ENCODE peak calls at places on chromosomes 12 and 14, in ten cellular contexts. One of them, this sample, is unnamed. For H3K27me3, the result is how much of the 10 kb centered on the place peaks cover.

GRCh38 chr12:50313256-50313931 is 30.1 kb upstream of the LIMA1 start:
- DNase-seq in right cardiac atrium: no peak
- DNase-seq in PC-3: no peak
- DNase-seq in astrocyte: no peak
- DNase-seq in GM06990: no peak
- DNase-seq in adipocyte: no peak
- DNase-seq in uterus: no peak
- DNase-seq in heart left ventricle: no peak
- DNase-seq in right lobe of liver: no peak
- DNase-seq in thoracic aorta: no peak
- DNase-seq in this sample: no peak

GRCh38 chr14:99062772-99063418 is 209.1 kb downstream of the BCL11B start:
- DNase-seq in right cardiac atrium: no peak
- DNase-seq in PC-3: no peak
- DNase-seq in astrocyte: no peak
- DNase-seq in GM06990: no peak
- DNase-seq in adipocyte: no peak
- DNase-seq in uterus: no peak
- DNase-seq in heart left ventricle: no peak
- DNase-seq in right lobe of liver: no peak
- DNase-seq in thoracic aorta: no peak
- DNase-seq in this sample: no peak

GRCh38 chr14:93017341-93017797 is 94.4 kb downstream of the CHGA start:
- DNase-seq in right cardiac atrium: peak
- DNase-seq in PC-3: no peak
- DNase-seq in astrocyte: no peak
- DNase-seq in GM06990: no peak
- DNase-seq in adipocyte: no peak
- DNase-seq in uterus: peak
- DNase-seq in heart left ventricle: peak
- DNase-seq in right lobe of liver: peak
- DNase-seq in thoracic aorta: no peak
- DNase-seq in this sample: no peak

GRCh38 chr12:24898606-24899005 is 50.3 kb downstream of the BCAT1 start:
- DNase-seq in right cardiac atrium: no peak
- DNase-seq in PC-3: no peak
- DNase-seq in astrocyte: no peak
- DNase-seq in GM06990: no peak
- DNase-seq in adipocyte: no peak
- DNase-seq in uterus: no peak
- DNase-seq in heart left ventricle: no peak
- DNase-seq in right lobe of liver: no peak
- DNase-seq in thoracic aorta: no peak
- DNase-seq in this sample: no peak

GRCh38 chr14:35669782-35670181 is 135.8 kb downstream of the INSM2 start:
- DNase-seq in right cardiac atrium: no peak
- DNase-seq in PC-3: peak
- DNase-seq in astrocyte: peak
- DNase-seq in GM06990: no peak
- DNase-seq in adipocyte: peak
- DNase-seq in uterus: no peak
- DNase-seq in heart left ventricle: no peak
- DNase-seq in right lobe of liver: no peak
- DNase-seq in thoracic aorta: no peak
- DNase-seq in this sample: no peak

GRCh38 chr12:19064713-19065112 is 64.8 kb upstream of the PLEKHA5 start:
- DNase-seq in right cardiac atrium: no peak
- DNase-seq in PC-3: no peak
- DNase-seq in astrocyte: no peak
- DNase-seq in GM06990: no peak
- DNase-seq in adipocyte: no peak
- DNase-seq in uterus: no peak
- DNase-seq in heart left ventricle: no peak
- DNase-seq in right lobe of liver: no peak
- DNase-seq in thoracic aorta: no peak
- DNase-seq in this sample: no peak

GRCh38 chr12:2273288-2273687 is 220.5 kb downstream of the CACNA1C start:
- DNase-seq in right cardiac atrium: peak
- DNase-seq in PC-3: no peak
- DNase-seq in astrocyte: peak
- DNase-seq in GM06990: no peak
- DNase-seq in adipocyte: peak
- DNase-seq in uterus: peak
- DNase-seq in heart left ventricle: peak
- DNase-seq in right lobe of liver: no peak
- DNase-seq in thoracic aorta: no peak
- DNase-seq in this sample: no peak

GRCh38 chr14:105430042-105430441 is 10.4 kb downstream of the MTA1 start:
- DNase-seq in right cardiac atrium: no peak
- DNase-seq in PC-3: no peak
- DNase-seq in astrocyte: no peak
- DNase-seq in GM06990: no peak
- DNase-seq in adipocyte: no peak
- DNase-seq in uterus: no peak
- DNase-seq in heart left ventricle: no peak
- DNase-seq in right lobe of liver: no peak
- DNase-seq in thoracic aorta: no peak
- DNase-seq in this sample: no peak

GRCh38 chr12:77120695-77121094 is 55.3 kb upstream of the E2F7 start:
- DNase-seq in right cardiac atrium: no peak
- DNase-seq in PC-3: peak
- DNase-seq in astrocyte: peak
- DNase-seq in GM06990: no peak
- DNase-seq in adipocyte: peak
- DNase-seq in uterus: no peak
- DNase-seq in heart left ventricle: no peak
- DNase-seq in right lobe of liver: no peak
- DNase-seq in thoracic aorta: no peak
- DNase-seq in this sample: no peak

GRCh38 chr12:23888396-23889068 is 60.9 kb downstream of the SOX5 start:
- DNase-seq in right cardiac atrium: no peak
- DNase-seq in PC-3: no peak
- DNase-seq in astrocyte: peak
- DNase-seq in GM06990: no peak
- DNase-seq in adipocyte: no peak
- DNase-seq in uterus: no peak
- DNase-seq in heart left ventricle: no peak
- DNase-seq in right lobe of liver: no peak
- DNase-seq in thoracic aorta: no peak
- DNase-seq in this sample: no peak

GRCh38 chr12:16599081-16599480 is 6.9 kb downstream of the LMO3 start:
- DNase-seq in right cardiac atrium: no peak
- DNase-seq in PC-3: no peak
- DNase-seq in astrocyte: no peak
- DNase-seq in GM06990: no peak
- DNase-seq in adipocyte: no peak
- DNase-seq in uterus: no peak
- DNase-seq in heart left ventricle: no peak
- DNase-seq in right lobe of liver: no peak
- DNase-seq in thoracic aorta: no peak
- DNase-seq in this sample: no peak

GRCh38 chr12:16594796-16595195 is 11.2 kb downstream of the LMO3 start:
- DNase-seq in right cardiac atrium: no peak
- DNase-seq in PC-3: no peak
- DNase-seq in astrocyte: no peak
- DNase-seq in GM06990: no peak
- DNase-seq in adipocyte: no peak
- DNase-seq in uterus: no peak
- DNase-seq in heart left ventricle: no peak
- DNase-seq in right lobe of liver: no peak
- DNase-seq in thoracic aorta: no peak
- DNase-seq in this sample: no peak

GRCh38 chr12:16588812-16589211 is 17.1 kb downstream of the LMO3 start:
- DNase-seq in right cardiac atrium: no peak
- DNase-seq in PC-3: no peak
- DNase-seq in astrocyte: peak
- DNase-seq in GM06990: no peak
- DNase-seq in adipocyte: no peak
- DNase-seq in uterus: no peak
- DNase-seq in heart left ventricle: no peak
- DNase-seq in right lobe of liver: no peak
- DNase-seq in thoracic aorta: no peak
- DNase-seq in this sample: no peak

GRCh38 chr12:16590645-16591044 is 15.3 kb downstream of the LMO3 start:
- DNase-seq in right cardiac atrium: no peak
- DNase-seq in PC-3: no peak
- DNase-seq in astrocyte: no peak
- DNase-seq in GM06990: no peak
- DNase-seq in adipocyte: no peak
- DNase-seq in uterus: no peak
- DNase-seq in heart left ventricle: no peak
- DNase-seq in right lobe of liver: no peak
- DNase-seq in thoracic aorta: no peak
- DNase-seq in this sample: no peak

DNA sequence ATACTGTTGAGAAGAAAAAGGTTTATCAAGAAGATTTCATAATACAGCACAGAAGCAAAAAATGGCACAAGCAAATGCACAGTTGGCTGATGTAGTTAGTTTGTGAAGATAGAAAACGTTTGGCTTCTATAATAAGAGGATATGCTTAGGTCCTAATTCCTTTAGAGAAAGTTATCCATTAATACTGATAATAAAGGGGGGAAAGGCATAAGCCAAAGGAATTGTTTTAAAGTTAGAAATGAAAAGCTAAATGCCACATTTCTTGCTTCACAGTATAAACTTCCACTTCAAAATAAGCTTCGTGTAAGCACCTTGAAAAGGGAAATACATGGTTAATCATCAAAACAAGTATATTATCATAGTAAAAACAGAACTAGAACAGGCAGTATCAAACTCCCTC is 12.4 kb downstream of the LMO3 start:
- DNase-seq in right cardiac atrium: no peak
- DNase-seq in PC-3: no peak
- DNase-seq in astrocyte: no peak
- DNase-seq in GM06990: no peak
- DNase-seq in adipocyte: no peak
- DNase-seq in uterus: no peak
- DNase-seq in heart left ventricle: no peak
- DNase-seq in right lobe of liver: no peak
- DNase-seq in thoracic aorta: no peak
- DNase-seq in this sample: no peak
- H3K27me3 ChIP-seq in right cardiac atrium: under half
- H3K27me3 ChIP-seq in PC-3: under half
- H3K27me3 ChIP-seq in astrocyte: under half
- H3K27me3 ChIP-seq in GM06990: under half
- H3K27me3 ChIP-seq in adipocyte: under half
- H3K27me3 ChIP-seq in uterus: under half
- H3K27me3 ChIP-seq in heart left ventricle: under half
- H3K27me3 ChIP-seq in right lobe of liver: under half
- H3K27me3 ChIP-seq in thoracic aorta: under half
- H3K27me3 ChIP-seq in this sample: under half

GRCh38 chr14:37168721-37169120 is 3.7 kb downstream of the SLC25A21 start:
- DNase-seq in right cardiac atrium: no peak
- DNase-seq in PC-3: no peak
- DNase-seq in astrocyte: no peak
- DNase-seq in GM06990: no peak
- DNase-seq in adipocyte: no peak
- DNase-seq in uterus: no peak
- DNase-seq in heart left ventricle: no peak
- DNase-seq in right lobe of liver: no peak
- DNase-seq in thoracic aorta: no peak
- DNase-seq in this sample: no peak
- H3K27me3 ChIP-seq in right cardiac atrium: under half
- H3K27me3 ChIP-seq in PC-3: under half
- H3K27me3 ChIP-seq in astrocyte: under half
- H3K27me3 ChIP-seq in GM06990: under half
- H3K27me3 ChIP-seq in adipocyte: under half
- H3K27me3 ChIP-seq in uterus: under half
- H3K27me3 ChIP-seq in heart left ventricle: under half
- H3K27me3 ChIP-seq in right lobe of liver: under half
- H3K27me3 ChIP-seq in thoracic aorta: under half
- H3K27me3 ChIP-seq in this sample: under half

DNA sequence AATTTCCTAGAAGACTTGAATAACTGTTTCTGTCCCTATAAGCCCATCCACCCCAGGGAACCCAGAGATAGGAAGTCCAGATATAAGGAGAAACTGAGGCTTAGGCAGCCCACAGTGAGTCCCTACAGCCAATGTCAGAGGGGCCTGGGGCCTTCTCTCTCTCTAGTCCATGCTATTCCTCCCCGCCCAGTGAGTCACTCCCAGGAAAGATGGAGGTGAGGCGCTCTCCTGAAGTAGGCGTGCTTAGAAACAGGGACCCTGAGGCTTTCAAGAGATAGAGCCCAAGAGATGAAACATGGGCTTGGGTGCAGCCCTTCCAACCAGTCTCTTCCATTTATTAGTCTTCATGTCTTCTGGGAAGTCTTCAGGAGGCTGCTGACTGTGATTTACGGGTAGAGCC is 2.3 kb upstream of the SMUG1 start:
- DNase-seq in right cardiac atrium: no peak
- DNase-seq in PC-3: no peak
- DNase-seq in astrocyte: no peak
- DNase-seq in GM06990: no peak
- DNase-seq in adipocyte: no peak
- DNase-seq in uterus: no peak
- DNase-seq in heart left ventricle: no peak
- DNase-seq in right lobe of liver: no peak
- DNase-seq in thoracic aorta: no peak
- DNase-seq in this sample: no peak
- H3K27me3 ChIP-seq in right cardiac atrium: under half
- H3K27me3 ChIP-seq in PC-3: under half
- H3K27me3 ChIP-seq in astrocyte: under half
- H3K27me3 ChIP-seq in GM06990: under half
- H3K27me3 ChIP-seq in adipocyte: under half
- H3K27me3 ChIP-seq in uterus: under half
- H3K27me3 ChIP-seq in heart left ventricle: under half
- H3K27me3 ChIP-seq in right lobe of liver: under half
- H3K27me3 ChIP-seq in thoracic aorta: under half
- H3K27me3 ChIP-seq in this sample: under half

GRCh38 chr12:54029529-54030441 is 1.5 kb downstream of the HOXC6 start:
- DNase-seq in right cardiac atrium: no peak
- DNase-seq in PC-3: no peak
- DNase-seq in astrocyte: no peak
- DNase-seq in GM06990: no peak
- DNase-seq in adipocyte: no peak
- DNase-seq in uterus: no peak
- DNase-seq in heart left ventricle: no peak
- DNase-seq in right lobe of liver: no peak
- DNase-seq in thoracic aorta: no peak
- DNase-seq in this sample: no peak

GRCh38 chr12:54032220-54032619 is 630 bp upstream of the HOXC5 start:
- DNase-seq in right cardiac atrium: no peak
- DNase-seq in PC-3: no peak
- DNase-seq in astrocyte: no peak
- DNase-seq in GM06990: no peak
- DNase-seq in adipocyte: no peak
- DNase-seq in uterus: no peak
- DNase-seq in heart left ventricle: no peak
- DNase-seq in right lobe of liver: no peak
- DNase-seq in thoracic aorta: no peak
- DNase-seq in this sample: no peak

GRCh38 chr12:54032627-54033100 is at the start of gene HOXC5:
- DNase-seq in right cardiac atrium: peak
- DNase-seq in PC-3: peak
- DNase-seq in astrocyte: peak
- DNase-seq in GM06990: no peak
- DNase-seq in adipocyte: peak
- DNase-seq in uterus: peak
- DNase-seq in heart left ventricle: peak
- DNase-seq in right lobe of liver: no peak
- DNase-seq in thoracic aorta: no peak
- DNase-seq in this sample: no peak

GRCh38 chr12:54030442-54030801 is 2.2 kb downstream of the HOXC6 start:
- DNase-seq in right cardiac atrium: no peak
- DNase-seq in PC-3: no peak
- DNase-seq in astrocyte: no peak
- DNase-seq in GM06990: no peak
- DNase-seq in adipocyte: no peak
- DNase-seq in uterus: no peak
- DNase-seq in heart left ventricle: no peak
- DNase-seq in right lobe of liver: no peak
- DNase-seq in thoracic aorta: no peak
- DNase-seq in this sample: no peak

GRCh38 chr12:54030889-54031860 is 1.7 kb upstream of the HOXC5 start:
- DNase-seq in right cardiac atrium: no peak
- DNase-seq in PC-3: no peak
- DNase-seq in astrocyte: peak
- DNase-seq in GM06990: no peak
- DNase-seq in adipocyte: peak
- DNase-seq in uterus: no peak
- DNase-seq in heart left ventricle: no peak
- DNase-seq in right lobe of liver: no peak
- DNase-seq in thoracic aorta: no peak
- DNase-seq in this sample: no peak
- H3K27me3 ChIP-seq in right cardiac atrium: under half
- H3K27me3 ChIP-seq in PC-3: under half
- H3K27me3 ChIP-seq in astrocyte: half or more
- H3K27me3 ChIP-seq in GM06990: under half
- H3K27me3 ChIP-seq in adipocyte: under half
- H3K27me3 ChIP-seq in uterus: under half
- H3K27me3 ChIP-seq in heart left ventricle: half or more
- H3K27me3 ChIP-seq in right lobe of liver: half or more
- H3K27me3 ChIP-seq in thoracic aorta: under half
- H3K27me3 ChIP-seq in this sample: half or more

This sample was measured in dorsolateral prefrontal cortex.